ENCODE peak calls at places on chromosomes 5 and 9, in eight cellular contexts. One of them, this sample, is unnamed.

GRCh38 chr5:12292610-12293204 is 388.5 kb upstream of the CTNND2 start:
- DNase-seq in HCT116: no peak
- DNase-seq in cardiac muscle cell: peak; percentile 61
- DNase-seq in endodermal cell: peak; percentile 52
- DNase-seq in heart left ventricle: no peak
- DNase-seq in hepatocyte: peak; percentile 44
- DNase-seq in CD8-positive, alpha-beta memory T cell: no peak
- DNase-seq in iPS DF 6.9: peak; percentile 55
- DNase-seq in this sample: no peak

GRCh38 chr9:79155308-79155707 is 416.5 kb upstream of the TLE4 start:
- DNase-seq in cardiac muscle cell: no peak
- DNase-seq in CD8-positive, alpha-beta memory T cell: no peak
- DNase-seq in heart left ventricle: no peak
- DNase-seq in HCT116: no peak
- DNase-seq in endodermal cell: peak; percentile 61
- DNase-seq in hepatocyte: no peak
- DNase-seq in iPS DF 6.9: no peak
- DNase-seq in this sample: no peak

GRCh38 chr5:152271420-152271819 is 133.7 kb downstream of the NMUR2 start:
- DNase-seq in iPS DF 6.9: peak; percentile 20
- DNase-seq in endodermal cell: peak; percentile 77
- DNase-seq in HCT116: peak; percentile 2
- DNase-seq in cardiac muscle cell: peak; percentile 44
- DNase-seq in CD8-positive, alpha-beta memory T cell: no peak
- DNase-seq in heart left ventricle: no peak
- DNase-seq in hepatocyte: peak; percentile 51
- DNase-seq in this sample: no peak

GRCh38 chr9:137181680-137182079 is 6.7 kb downstream of the ANAPC2 start:
- DNase-seq in HCT116: no peak
- DNase-seq in cardiac muscle cell: no peak
- DNase-seq in endodermal cell: no peak
- DNase-seq in hepatocyte: no peak
- DNase-seq in CD8-positive, alpha-beta memory T cell: no peak
- DNase-seq in iPS DF 6.9: no peak
- DNase-seq in heart left ventricle: no peak
- DNase-seq in this sample: no peak

GRCh38 chr9:113712053-113712452 is 164.1 kb upstream of the ZNF618 start:
- DNase-seq in heart left ventricle: no peak
- DNase-seq in HCT116: no peak
- DNase-seq in hepatocyte: peak; percentile 35
- DNase-seq in endodermal cell: no peak
- DNase-seq in cardiac muscle cell: peak; percentile 16
- DNase-seq in CD8-positive, alpha-beta memory T cell: no peak
- DNase-seq in iPS DF 6.9: no peak
- DNase-seq in this sample: no peak

GRCh38 chr5:79685621-79686020 is 4.0 kb upstream of the CMYA5 start:
- DNase-seq in heart left ventricle: no peak
- DNase-seq in HCT116: no peak
- DNase-seq in endodermal cell: no peak
- DNase-seq in hepatocyte: no peak
- DNase-seq in CD8-positive, alpha-beta memory T cell: no peak
- DNase-seq in cardiac muscle cell: no peak
- DNase-seq in iPS DF 6.9: no peak
- DNase-seq in this sample: no peak

GRCh38 chr5:54630738-54631369 is 113.3 kb downstream of the SNX18 start:
- DNase-seq in CD8-positive, alpha-beta memory T cell: no peak
- DNase-seq in iPS DF 6.9: no peak
- DNase-seq in HCT116: no peak
- DNase-seq in endodermal cell: no peak
- DNase-seq in cardiac muscle cell: no peak
- DNase-seq in hepatocyte: no peak
- DNase-seq in heart left ventricle: no peak
- DNase-seq in this sample: no peak

GRCh38 chr5:150514708-150515211 is 6.8 kb downstream of the NDST1 start:
- DNase-seq in hepatocyte: no peak
- DNase-seq in CD8-positive, alpha-beta memory T cell: no peak
- DNase-seq in heart left ventricle: no peak
- DNase-seq in endodermal cell: no peak
- DNase-seq in HCT116: no peak
- DNase-seq in iPS DF 6.9: no peak
- DNase-seq in cardiac muscle cell: no peak
- DNase-seq in this sample: no peak

GRCh38 chr5:58366461-58366860 is 93.4 kb downstream of the PLK2 start:
- DNase-seq in hepatocyte: no peak
- DNase-seq in iPS DF 6.9: no peak
- DNase-seq in CD8-positive, alpha-beta memory T cell: no peak
- DNase-seq in endodermal cell: no peak
- DNase-seq in HCT116: no peak
- DNase-seq in heart left ventricle: no peak
- DNase-seq in cardiac muscle cell: peak; percentile 75
- DNase-seq in this sample: no peak

GRCh38 chr5:148938535-148938907 is 112.1 kb downstream of the ADRB2 start:
- DNase-seq in CD8-positive, alpha-beta memory T cell: no peak
- DNase-seq in iPS DF 6.9: no peak
- DNase-seq in HCT116: no peak
- DNase-seq in endodermal cell: no peak
- DNase-seq in heart left ventricle: no peak
- DNase-seq in cardiac muscle cell: no peak
- DNase-seq in hepatocyte: no peak
- DNase-seq in this sample: no peak

GRCh38 chr9:36748322-36748899 is 175.7 kb downstream of the MELK start:
- DNase-seq in cardiac muscle cell: peak; percentile 91
- DNase-seq in hepatocyte: peak; percentile 82
- DNase-seq in iPS DF 6.9: no peak
- DNase-seq in HCT116: no peak
- DNase-seq in heart left ventricle: no peak
- DNase-seq in CD8-positive, alpha-beta memory T cell: no peak
- DNase-seq in endodermal cell: peak; percentile 92
- DNase-seq in this sample: peak; percentile 23

GRCh38 chr5:42951169-42951846 is 88.8 kb downstream of the ANXA2R start:
- DNase-seq in endodermal cell: no peak
- DNase-seq in hepatocyte: no peak
- DNase-seq in heart left ventricle: peak; percentile 76
- DNase-seq in iPS DF 6.9: no peak
- DNase-seq in CD8-positive, alpha-beta memory T cell: peak; percentile 70
- DNase-seq in HCT116: no peak
- DNase-seq in cardiac muscle cell: no peak
- DNase-seq in this sample: peak; percentile 85

GRCh38 chr9:133483611-133484010 is 4.7 kb upstream of the SLC2A6 start:
- DNase-seq in HCT116: no peak
- DNase-seq in iPS DF 6.9: no peak
- DNase-seq in heart left ventricle: peak; percentile 33
- DNase-seq in cardiac muscle cell: no peak
- DNase-seq in endodermal cell: no peak
- DNase-seq in hepatocyte: no peak
- DNase-seq in CD8-positive, alpha-beta memory T cell: no peak
- DNase-seq in this sample: no peak

GRCh38 chr9:137031904-137032639 is at the start of gene FUT7:
- DNase-seq in endodermal cell: no peak
- DNase-seq in hepatocyte: no peak
- DNase-seq in cardiac muscle cell: no peak
- DNase-seq in heart left ventricle: no peak
- DNase-seq in iPS DF 6.9: no peak
- DNase-seq in CD8-positive, alpha-beta memory T cell: no peak
- DNase-seq in HCT116: no peak
- DNase-seq in this sample: no peak

GRCh38 chr5:150516011-150516410 is 8.1 kb downstream of the NDST1 start:
- DNase-seq in cardiac muscle cell: peak; percentile 94
- DNase-seq in CD8-positive, alpha-beta memory T cell: no peak
- DNase-seq in heart left ventricle: no peak
- DNase-seq in iPS DF 6.9: no peak
- DNase-seq in hepatocyte: peak; percentile 61
- DNase-seq in endodermal cell: no peak
- DNase-seq in HCT116: no peak
- DNase-seq in this sample: no peak

GRCh38 chr9:125986966-125987365 is 239.8 kb downstream of the PBX3 start:
- DNase-seq in heart left ventricle: no peak
- DNase-seq in CD8-positive, alpha-beta memory T cell: no peak
- DNase-seq in HCT116: no peak
- DNase-seq in hepatocyte: no peak
- DNase-seq in iPS DF 6.9: no peak
- DNase-seq in cardiac muscle cell: no peak
- DNase-seq in endodermal cell: peak; percentile 32
- DNase-seq in this sample: no peak

GRCh38 chr5:82494942-82495341 is 216.8 kb upstream of the RPS23 start:
- DNase-seq in HCT116: no peak
- DNase-seq in iPS DF 6.9: no peak
- DNase-seq in CD8-positive, alpha-beta memory T cell: no peak
- DNase-seq in heart left ventricle: no peak
- DNase-seq in endodermal cell: no peak
- DNase-seq in cardiac muscle cell: no peak
- DNase-seq in hepatocyte: no peak
- DNase-seq in this sample: no peak
- H3K4me3 ChIP-seq in HCT116: no peak overlapping the region
- H3K4me3 ChIP-seq in iPS DF 6.9: no peak overlapping the region
- H3K4me3 ChIP-seq in CD8-positive, alpha-beta memory T cell: no peak overlapping the region
- H3K4me3 ChIP-seq in heart left ventricle: no peak overlapping the region
- H3K4me3 ChIP-seq in endodermal cell: no peak overlapping the region
- H3K4me3 ChIP-seq in cardiac muscle cell: no peak overlapping the region
- H3K4me3 ChIP-seq in hepatocyte: no peak overlapping the region
- H3K4me3 ChIP-seq in this sample: no peak overlapping the region

GRCh38 chr5:61450880-61451279 is 118.8 kb downstream of the ZSWIM6 start:
- DNase-seq in heart left ventricle: no peak
- DNase-seq in cardiac muscle cell: no peak
- DNase-seq in CD8-positive, alpha-beta memory T cell: no peak
- DNase-seq in HCT116: peak; percentile 51
- DNase-seq in iPS DF 6.9: no peak
- DNase-seq in endodermal cell: no peak
- DNase-seq in hepatocyte: no peak
- DNase-seq in this sample: no peak
- H3K27ac ChIP-seq in heart left ventricle: no peak overlapping the region
- H3K27ac ChIP-seq in cardiac muscle cell: no peak overlapping the region
- H3K27ac ChIP-seq in CD8-positive, alpha-beta memory T cell: no peak overlapping the region
- H3K27ac ChIP-seq in HCT116: peak overlapping the region; percentile 82
- H3K27ac ChIP-seq in iPS DF 6.9: no peak overlapping the region
- H3K27ac ChIP-seq in endodermal cell: no peak overlapping the region
- H3K27ac ChIP-seq in hepatocyte: peak overlapping the region; percentile 63
- H3K27ac ChIP-seq in this sample: no peak overlapping the region

DNA sequence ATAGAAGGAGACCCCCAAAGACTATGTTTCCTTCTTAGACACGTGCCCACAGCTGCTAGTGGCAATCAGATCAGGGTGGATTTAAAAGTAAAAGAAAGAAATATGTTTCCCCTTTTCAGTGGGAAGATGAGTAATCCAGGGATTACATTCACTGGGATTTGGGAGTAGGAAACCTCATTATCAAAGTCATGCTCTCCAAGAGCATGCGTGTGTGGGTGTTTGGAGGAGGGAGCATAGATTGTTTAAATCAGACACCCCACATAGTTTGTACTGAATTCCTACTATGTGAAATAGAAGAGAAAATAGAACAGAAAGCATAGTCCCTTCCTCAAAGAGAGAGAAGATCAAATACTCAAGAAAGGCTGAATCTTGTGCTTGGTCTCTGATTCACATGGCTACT is 65.5 kb upstream of the TBCA start:
- DNase-seq in heart left ventricle: no peak
- DNase-seq in iPS DF 6.9: no peak
- DNase-seq in endodermal cell: no peak
- DNase-seq in hepatocyte: no peak
- DNase-seq in HCT116: no peak
- DNase-seq in cardiac muscle cell: no peak
- DNase-seq in CD8-positive, alpha-beta memory T cell: no peak
- DNase-seq in this sample: no peak
- H3K4me1 ChIP-seq in heart left ventricle: peaks cover 14% of the 10 kb centered on the region
- H3K4me1 ChIP-seq in iPS DF 6.9: peaks cover 2% of the 10 kb centered on the region
- H3K4me1 ChIP-seq in endodermal cell: peaks cover 8% of the 10 kb centered on the region
- H3K4me1 ChIP-seq in hepatocyte: no peaks in the 10 kb centered on the region
- H3K4me1 ChIP-seq in HCT116: no peaks in the 10 kb centered on the region
- H3K4me1 ChIP-seq in cardiac muscle cell: no peaks in the 10 kb centered on the region
- H3K4me1 ChIP-seq in CD8-positive, alpha-beta memory T cell: no peaks in the 10 kb centered on the region
- H3K4me1 ChIP-seq in this sample: peaks cover 11% of the 10 kb centered on the region

GRCh38 chr9:967436-967835 is 9.0 kb upstream of the DMRT3 start:
- DNase-seq in hepatocyte: no peak
- DNase-seq in cardiac muscle cell: no peak
- DNase-seq in heart left ventricle: no peak
- DNase-seq in HCT116: no peak
- DNase-seq in endodermal cell: peak; percentile 65
- DNase-seq in iPS DF 6.9: no peak
- DNase-seq in CD8-positive, alpha-beta memory T cell: no peak
- DNase-seq in this sample: no peak

GRCh38 chr9:966936-967335 is 9.5 kb upstream of the DMRT3 start:
- DNase-seq in hepatocyte: no peak
- DNase-seq in cardiac muscle cell: no peak
- DNase-seq in heart left ventricle: no peak
- DNase-seq in endodermal cell: no peak
- DNase-seq in HCT116: no peak
- DNase-seq in CD8-positive, alpha-beta memory T cell: no peak
- DNase-seq in iPS DF 6.9: no peak
- DNase-seq in this sample: no peak

GRCh38 chr9:969693-970309 is 6.7 kb upstream of the DMRT3 start:
- DNase-seq in iPS DF 6.9: no peak
- DNase-seq in heart left ventricle: no peak
- DNase-seq in hepatocyte: no peak
- DNase-seq in HCT116: no peak
- DNase-seq in CD8-positive, alpha-beta memory T cell: no peak
- DNase-seq in cardiac muscle cell: no peak
- DNase-seq in endodermal cell: peak; percentile 84
- DNase-seq in this sample: no peak

GRCh38 chr9:969310-969692 is 7.2 kb upstream of the DMRT3 start:
- DNase-seq in endodermal cell: no peak
- DNase-seq in CD8-positive, alpha-beta memory T cell: no peak
- DNase-seq in heart left ventricle: no peak
- DNase-seq in iPS DF 6.9: no peak
- DNase-seq in cardiac muscle cell: no peak
- DNase-seq in HCT116: no peak
- DNase-seq in hepatocyte: no peak
- DNase-seq in this sample: no peak

DNA sequence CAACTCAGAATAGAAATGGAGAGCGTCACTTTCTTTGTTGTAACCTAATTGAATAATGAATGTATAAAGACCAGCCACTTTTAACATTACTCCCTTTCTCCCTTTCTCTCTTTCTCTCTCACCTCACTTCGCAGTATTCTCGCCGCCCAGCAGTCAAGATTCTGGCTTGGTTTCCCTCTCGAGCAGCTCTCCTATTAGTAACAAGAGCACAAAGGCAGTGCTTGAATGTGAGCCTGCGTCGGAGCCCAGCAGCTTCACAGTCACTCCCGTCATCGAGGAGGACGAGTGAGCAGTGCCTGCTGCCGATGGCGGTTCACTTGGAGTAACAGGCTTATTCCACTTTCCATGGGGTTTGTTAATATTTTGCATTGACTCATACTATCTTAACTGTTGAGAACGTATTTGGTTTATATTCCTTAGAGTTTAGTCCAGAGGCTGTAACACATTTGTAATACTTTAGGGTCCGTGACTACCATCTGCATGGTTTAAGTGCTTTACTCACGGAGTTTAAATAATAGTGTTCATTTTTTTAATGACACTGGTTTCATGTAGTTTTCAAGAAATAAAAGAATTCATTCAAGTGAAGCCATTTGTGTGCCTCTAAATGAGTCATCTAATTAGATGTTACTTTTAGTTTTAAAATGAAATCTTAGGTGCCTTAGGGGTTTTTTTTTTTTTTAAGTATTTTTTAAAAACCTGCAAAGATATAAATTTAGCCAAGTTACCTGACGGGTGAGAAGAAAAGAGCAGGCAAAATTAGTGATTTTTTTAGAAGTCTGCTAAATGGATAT is 8.4 kb upstream of the DMRT3 start:
- DNase-seq in heart left ventricle: no peak
- DNase-seq in endodermal cell: peak; percentile 86
- DNase-seq in iPS DF 6.9: no peak
- DNase-seq in cardiac muscle cell: peak; percentile 54
- DNase-seq in CD8-positive, alpha-beta memory T cell: no peak
- DNase-seq in HCT116: no peak
- DNase-seq in hepatocyte: no peak
- DNase-seq in this sample: no peak
- H3K4me3 ChIP-seq in heart left ventricle: no peak overlapping the region
- H3K4me3 ChIP-seq in endodermal cell: no peak overlapping the region
- H3K4me3 ChIP-seq in iPS DF 6.9: no peak overlapping the region
- H3K4me3 ChIP-seq in cardiac muscle cell: no peak overlapping the region
- H3K4me3 ChIP-seq in CD8-positive, alpha-beta memory T cell: no peak overlapping the region
- H3K4me3 ChIP-seq in HCT116: no peak overlapping the region
- H3K4me3 ChIP-seq in hepatocyte: no peak overlapping the region
- H3K4me3 ChIP-seq in this sample: no peak overlapping the region